ENCODE peak calls at places on chromosomes 12 and 14, in eight cellular contexts. One of them, this sample, is unnamed.
A peak's percentile ranks its signal among the peaks of the same experiment; 100 is the strongest.

GRCh38 chr12:15731940-15732339 is 57.2 kb downstream of the EPS8 start:
- DNase-seq in AG04449: no peak
- DNase-seq in mammary epithelial cell: no peak
- DNase-seq in psoas muscle: no peak
- DNase-seq in GM13977: no peak
- DNase-seq in foreskin keratinocyte: no peak
- DNase-seq in adrenal gland: no peak
- DNase-seq in lower leg skin: no peak
- DNase-seq in this sample: no peak

GRCh38 chr12:124906606-124907261 is 7.7 kb downstream of the UBC start:
- DNase-seq in AG04449: no peak
- DNase-seq in mammary epithelial cell: peak; percentile 89
- DNase-seq in psoas muscle: peak; percentile 66
- DNase-seq in GM13977: peak; percentile 81
- DNase-seq in foreskin keratinocyte: peak; percentile 77
- DNase-seq in adrenal gland: peak; percentile 93
- DNase-seq in lower leg skin: peak; percentile 96
- DNase-seq in this sample: peak; percentile 86

GRCh38 chr12:41577995-41578394 is 389.9 kb downstream of the PDZRN4 start:
- DNase-seq in AG04449: no peak
- DNase-seq in mammary epithelial cell: no peak
- DNase-seq in psoas muscle: no peak
- DNase-seq in GM13977: no peak
- DNase-seq in foreskin keratinocyte: no peak
- DNase-seq in adrenal gland: no peak
- DNase-seq in lower leg skin: no peak
- DNase-seq in this sample: no peak

GRCh38 chr14:34462132-34462893 is at the start of gene SPTSSA:
- DNase-seq in AG04449: no peak
- DNase-seq in mammary epithelial cell: peak; percentile 90
- DNase-seq in psoas muscle: peak; percentile 95
- DNase-seq in GM13977: peak; percentile 98
- DNase-seq in foreskin keratinocyte: peak; percentile 42
- DNase-seq in adrenal gland: peak; percentile 95
- DNase-seq in lower leg skin: peak; percentile 98
- DNase-seq in this sample: no peak

GRCh38 chr12:52168019-52168717 is 23.6 kb downstream of the KRT80 start:
- DNase-seq in AG04449: peak; percentile 50
- DNase-seq in mammary epithelial cell: peak; percentile 54
- DNase-seq in psoas muscle: no peak
- DNase-seq in GM13977: no peak
- DNase-seq in foreskin keratinocyte: no peak
- DNase-seq in adrenal gland: no peak
- DNase-seq in lower leg skin: no peak
- DNase-seq in this sample: peak; percentile 63

GRCh38 chr14:71645656-71646055 is 286.6 kb upstream of the RGS6 start:
- DNase-seq in AG04449: peak; percentile 68
- DNase-seq in mammary epithelial cell: no peak
- DNase-seq in psoas muscle: no peak
- DNase-seq in GM13977: no peak
- DNase-seq in foreskin keratinocyte: no peak
- DNase-seq in adrenal gland: no peak
- DNase-seq in lower leg skin: no peak
- DNase-seq in this sample: no peak

GRCh38 chr12:120814203-120814902 is 88.7 kb downstream of the ACADS start:
- DNase-seq in AG04449: no peak
- DNase-seq in mammary epithelial cell: no peak
- DNase-seq in psoas muscle: no peak
- DNase-seq in GM13977: no peak
- DNase-seq in foreskin keratinocyte: no peak
- DNase-seq in adrenal gland: no peak
- DNase-seq in lower leg skin: no peak
- DNase-seq in this sample: no peak

GRCh38 chr14:101480022-101480746 is 81.1 kb upstream of the DIO3 start:
- DNase-seq in AG04449: no peak
- DNase-seq in mammary epithelial cell: no peak
- DNase-seq in psoas muscle: no peak
- DNase-seq in GM13977: no peak
- DNase-seq in foreskin keratinocyte: no peak
- DNase-seq in adrenal gland: peak; percentile 3
- DNase-seq in lower leg skin: peak; percentile 23
- DNase-seq in this sample: no peak

GRCh38 chr14:38389666-38390065 is 133.8 kb upstream of the CLEC14A start:
- DNase-seq in AG04449: no peak
- DNase-seq in mammary epithelial cell: no peak
- DNase-seq in psoas muscle: no peak
- DNase-seq in GM13977: no peak
- DNase-seq in foreskin keratinocyte: no peak
- DNase-seq in adrenal gland: no peak
- DNase-seq in lower leg skin: no peak
- DNase-seq in this sample: no peak

GRCh38 chr12:131276501-131277185 is 322.9 kb downstream of the ADGRD1 start:
- DNase-seq in AG04449: no peak
- DNase-seq in mammary epithelial cell: no peak
- DNase-seq in psoas muscle: no peak
- DNase-seq in GM13977: no peak
- DNase-seq in foreskin keratinocyte: no peak
- DNase-seq in adrenal gland: no peak
- DNase-seq in lower leg skin: no peak
- DNase-seq in this sample: no peak

GRCh38 chr14:70622111-70622712 is 19.5 kb upstream of the TTC9 start:
- DNase-seq in AG04449: no peak
- DNase-seq in mammary epithelial cell: peak; percentile 52
- DNase-seq in psoas muscle: no peak
- DNase-seq in GM13977: peak; percentile 64
- DNase-seq in foreskin keratinocyte: no peak
- DNase-seq in adrenal gland: no peak
- DNase-seq in lower leg skin: no peak
- DNase-seq in this sample: no peak

GRCh38 chr12:82608706-82609105 is 78.0 kb upstream of the TMTC2 start:
- DNase-seq in AG04449: no peak
- DNase-seq in mammary epithelial cell: peak; percentile 25
- DNase-seq in psoas muscle: no peak
- DNase-seq in GM13977: no peak
- DNase-seq in foreskin keratinocyte: peak; percentile 19
- DNase-seq in adrenal gland: no peak
- DNase-seq in lower leg skin: no peak
- DNase-seq in this sample: no peak

GRCh38 chr14:81506512-81506911 is 27.1 kb downstream of the SEL1L start:
- DNase-seq in AG04449: no peak
- DNase-seq in mammary epithelial cell: no peak
- DNase-seq in psoas muscle: no peak
- DNase-seq in GM13977: no peak
- DNase-seq in foreskin keratinocyte: no peak
- DNase-seq in adrenal gland: no peak
- DNase-seq in lower leg skin: no peak
- DNase-seq in this sample: no peak

GRCh38 chr12:53754196-53754595 is 2.4 kb upstream of the CISTR start:
- DNase-seq in AG04449: no peak
- DNase-seq in mammary epithelial cell: no peak
- DNase-seq in psoas muscle: no peak
- DNase-seq in GM13977: no peak
- DNase-seq in foreskin keratinocyte: no peak
- DNase-seq in adrenal gland: no peak
- DNase-seq in lower leg skin: no peak
- DNase-seq in this sample: no peak

GRCh38 chr12:91262023-91262676 is 79.5 kb upstream of the DCN start:
- DNase-seq in AG04449: no peak
- DNase-seq in mammary epithelial cell: no peak
- DNase-seq in psoas muscle: no peak
- DNase-seq in GM13977: no peak
- DNase-seq in foreskin keratinocyte: no peak
- DNase-seq in adrenal gland: no peak
- DNase-seq in lower leg skin: no peak
- DNase-seq in this sample: no peak

GRCh38 chr12:30754750-30755394 is at the start of gene CAPRIN2:
- DNase-seq in AG04449: peak; percentile 33
- DNase-seq in mammary epithelial cell: peak; percentile 96
- DNase-seq in psoas muscle: peak; percentile 98
- DNase-seq in GM13977: peak; percentile 94
- DNase-seq in foreskin keratinocyte: peak; percentile 71
- DNase-seq in adrenal gland: peak; percentile 97
- DNase-seq in lower leg skin: peak; percentile 99
- DNase-seq in this sample: peak; percentile 39
- TF ChIP-seq CTCF in AG04449: peak; percentile 57
- TF ChIP-seq CTCF in mammary epithelial cell: peak; percentile 53
- TF ChIP-seq CTCF in psoas muscle: peak; percentile 47
- TF ChIP-seq CTCF in GM13977: peak; percentile 45
- TF ChIP-seq CTCF in foreskin keratinocyte: peak; percentile 65
- TF ChIP-seq CTCF in adrenal gland: peak; percentile 42
- TF ChIP-seq CTCF in lower leg skin: no peak
- TF ChIP-seq CTCF in this sample: peak; percentile 31

GRCh38 chr14:24693353-24693737 is 59.4 kb upstream of the GZMB start:
- DNase-seq in AG04449: no peak
- DNase-seq in mammary epithelial cell: no peak
- DNase-seq in psoas muscle: no peak
- DNase-seq in GM13977: no peak
- DNase-seq in foreskin keratinocyte: no peak
- DNase-seq in adrenal gland: no peak
- DNase-seq in lower leg skin: no peak
- DNase-seq in this sample: no peak

GRCh38 chr14:24693941-24694507 is 60.0 kb upstream of the GZMB start:
- DNase-seq in AG04449: no peak
- DNase-seq in mammary epithelial cell: no peak
- DNase-seq in psoas muscle: no peak
- DNase-seq in GM13977: no peak
- DNase-seq in foreskin keratinocyte: no peak
- DNase-seq in adrenal gland: no peak
- DNase-seq in lower leg skin: no peak
- DNase-seq in this sample: no peak

GRCh38 chr14:24692382-24693352 is 58.7 kb upstream of the GZMB start:
- DNase-seq in AG04449: no peak
- DNase-seq in mammary epithelial cell: no peak
- DNase-seq in psoas muscle: no peak
- DNase-seq in GM13977: no peak
- DNase-seq in foreskin keratinocyte: no peak
- DNase-seq in adrenal gland: no peak
- DNase-seq in lower leg skin: no peak
- DNase-seq in this sample: no peak

GRCh38 chr14:24688030-24688658 is 54.2 kb upstream of the GZMB start:
- DNase-seq in AG04449: no peak
- DNase-seq in mammary epithelial cell: no peak
- DNase-seq in psoas muscle: no peak
- DNase-seq in GM13977: no peak
- DNase-seq in foreskin keratinocyte: no peak
- DNase-seq in adrenal gland: no peak
- DNase-seq in lower leg skin: no peak
- DNase-seq in this sample: no peak

GRCh38 chr14:24690492-24690891 is 56.5 kb upstream of the GZMB start:
- DNase-seq in AG04449: no peak
- DNase-seq in mammary epithelial cell: no peak
- DNase-seq in psoas muscle: no peak
- DNase-seq in GM13977: no peak
- DNase-seq in foreskin keratinocyte: no peak
- DNase-seq in adrenal gland: no peak
- DNase-seq in lower leg skin: no peak
- DNase-seq in this sample: no peak
- TF ChIP-seq CTCF in AG04449: no peak
- TF ChIP-seq CTCF in mammary epithelial cell: no peak
- TF ChIP-seq CTCF in psoas muscle: no peak
- TF ChIP-seq CTCF in GM13977: peak; percentile 42
- TF ChIP-seq CTCF in foreskin keratinocyte: no peak
- TF ChIP-seq CTCF in adrenal gland: no peak
- TF ChIP-seq CTCF in lower leg skin: no peak
- TF ChIP-seq CTCF in this sample: no peak

GRCh38 chr12:86772688-86773087 is 516.5 kb upstream of the MGAT4C start:
- DNase-seq in AG04449: no peak
- DNase-seq in mammary epithelial cell: peak; percentile 50
- DNase-seq in psoas muscle: no peak
- DNase-seq in GM13977: no peak
- DNase-seq in foreskin keratinocyte: peak; percentile 25
- DNase-seq in adrenal gland: no peak
- DNase-seq in lower leg skin: no peak
- DNase-seq in this sample: no peak

GRCh38 chr12:86777335-86777734 is 521.1 kb upstream of the MGAT4C start:
- DNase-seq in AG04449: no peak
- DNase-seq in mammary epithelial cell: no peak
- DNase-seq in psoas muscle: no peak
- DNase-seq in GM13977: no peak
- DNase-seq in foreskin keratinocyte: no peak
- DNase-seq in adrenal gland: no peak
- DNase-seq in lower leg skin: no peak
- DNase-seq in this sample: no peak

GRCh38 chr12:86770871-86771270 is 514.7 kb upstream of the MGAT4C start:
- DNase-seq in AG04449: no peak
- DNase-seq in mammary epithelial cell: no peak
- DNase-seq in psoas muscle: no peak
- DNase-seq in GM13977: no peak
- DNase-seq in foreskin keratinocyte: no peak
- DNase-seq in adrenal gland: no peak
- DNase-seq in lower leg skin: no peak
- DNase-seq in this sample: no peak

DNA sequence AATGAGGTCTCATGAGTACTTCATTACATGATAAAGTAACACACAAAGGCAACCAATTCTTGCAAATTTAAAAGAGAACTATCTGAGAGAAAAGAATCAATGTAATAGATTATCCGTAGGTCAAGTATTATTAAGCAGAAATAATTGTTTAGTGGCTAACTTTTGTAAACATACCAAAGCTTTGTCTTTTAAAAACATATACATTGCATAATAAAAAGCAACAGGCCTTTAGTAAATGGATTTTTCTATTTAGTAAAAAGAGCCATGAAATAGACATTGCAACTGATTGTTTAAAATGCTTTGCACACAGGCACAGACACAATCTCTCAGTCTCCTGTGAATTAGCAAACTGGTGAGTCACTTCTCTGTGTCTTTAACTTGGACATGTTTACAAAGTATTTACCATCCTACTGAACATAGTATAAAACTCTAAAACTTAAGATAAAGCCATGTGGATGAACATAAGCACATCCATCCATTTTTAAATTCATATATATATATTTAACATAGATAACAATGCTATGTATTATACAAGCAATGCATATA is 518.7 kb upstream of the MGAT4C start:
- DNase-seq in AG04449: no peak
- DNase-seq in mammary epithelial cell: no peak
- DNase-seq in psoas muscle: no peak
- DNase-seq in GM13977: no peak
- DNase-seq in foreskin keratinocyte: no peak
- DNase-seq in adrenal gland: no peak
- DNase-seq in lower leg skin: no peak
- DNase-seq in this sample: no peak
- TF ChIP-seq CTCF in AG04449: no peak
- TF ChIP-seq CTCF in mammary epithelial cell: no peak
- TF ChIP-seq CTCF in psoas muscle: no peak
- TF ChIP-seq CTCF in GM13977: no peak
- TF ChIP-seq CTCF in foreskin keratinocyte: no peak
- TF ChIP-seq CTCF in adrenal gland: no peak
- TF ChIP-seq CTCF in lower leg skin: no peak
- TF ChIP-seq CTCF in this sample: no peak

DNA sequence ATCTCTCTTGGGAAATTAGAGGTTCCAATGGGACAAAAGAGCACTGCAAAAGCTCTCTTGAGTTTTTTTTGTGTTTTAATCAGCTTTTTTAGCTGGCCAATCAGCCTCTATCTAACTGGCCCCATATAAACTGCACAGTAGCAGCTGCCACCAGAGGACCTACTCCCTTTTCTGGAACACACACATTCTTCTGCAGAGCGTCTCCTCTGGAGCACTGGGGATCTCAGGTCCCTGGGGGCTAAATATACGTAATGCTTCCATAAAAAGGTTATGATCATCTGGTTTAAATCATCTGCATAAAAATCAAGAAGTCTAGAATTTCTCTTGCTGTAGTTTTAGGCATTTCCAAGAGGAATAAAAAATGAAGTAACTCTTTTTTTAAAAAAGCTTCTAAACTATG is 32.3 kb downstream of the TSPAN8 start:
- DNase-seq in AG04449: no peak
- DNase-seq in mammary epithelial cell: no peak
- DNase-seq in psoas muscle: no peak
- DNase-seq in GM13977: no peak
- DNase-seq in foreskin keratinocyte: no peak
- DNase-seq in adrenal gland: no peak
- DNase-seq in lower leg skin: no peak
- DNase-seq in this sample: no peak
- TF ChIP-seq CTCF in AG04449: no peak
- TF ChIP-seq CTCF in mammary epithelial cell: no peak
- TF ChIP-seq CTCF in psoas muscle: no peak
- TF ChIP-seq CTCF in GM13977: no peak
- TF ChIP-seq CTCF in foreskin keratinocyte: no peak
- TF ChIP-seq CTCF in adrenal gland: no peak
- TF ChIP-seq CTCF in lower leg skin: no peak
- TF ChIP-seq CTCF in this sample: peak; percentile 48